ENCODE peak calls at places on chromosomes 3 and 15, in four cellular contexts. T is neural progenitor cell, P is T-cell, S is activated T-cell treated with anti-CD3 and anti-CD28 coated beads for 48 hours. H is an unnamed sample.

GRCh38 chr3:58742239-58742638 is 75.7 kb upstream of the FAM3D start:
- DNase-seq in T (no peak), P (no peak), S (no peak), H (no peak)

GRCh38 chr3:36175113-36175812 is 205.0 kb upstream of the STAC start:
- DNase-seq in T (no peak), P (no peak), S (no peak), H (no peak)

GRCh38 chr3:30203301-30203700 is 403.1 kb upstream of the TGFBR2 start:
- DNase-seq in T (no peak), P (no peak), S (no peak), H (no peak)

GRCh38 chr3:68088216-68088615 is 433.8 kb upstream of the SUCLG2 start:
- DNase-seq in T (no peak), P (peak), S (no peak), H (peak)

GRCh38 chr3:129305592-129306091 is 27.0 kb downstream of the HMCES start:
- DNase-seq in T (peak), P (peak), S (no peak), H (no peak)

GRCh38 chr15:66730168-66731014 is 28.4 kb downstream of the SMAD6 start:
- DNase-seq in T (no peak), P (no peak), S (no peak), H (no peak)

GRCh38 chr3:10363935-10364334 is 43.0 kb upstream of the SEC13 start:
- DNase-seq in T (no peak), P (no peak), S (no peak), H (no peak)

GRCh38 chr3:4356225-4356540 is 53.0 kb downstream of the SETMAR start:
- DNase-seq in T (no peak), P (no peak), S (no peak), H (no peak)

GRCh38 chr3:132283440-132283839 is 33.8 kb upstream of the ACP3 start:
- DNase-seq in T (no peak), P (no peak), S (no peak), H (no peak)

GRCh38 chr3:32412887-32413286 is 21.2 kb downstream of the CMTM7 start:
- DNase-seq in T (no peak), P (no peak), S (no peak), H (no peak)

GRCh38 chr15:80234883-80235282 is 17.1 kb downstream of the CTXND1 start:
- DNase-seq in T (peak), P (peak), S (peak), H (peak)

GRCh38 chr15:51382787-51383186 is 41.3 kb downstream of the GLDN start:
- DNase-seq in T (peak), P (no peak), S (no peak), H (no peak)

GRCh38 chr15:34581043-34581365 is 2.4 kb downstream of the GOLGA8B start:
- DNase-seq in T (no peak), P (no peak), S (no peak), H (no peak)

GRCh38 chr3:94967196-94967595 is 904.3 kb downstream of the NSUN3 start:
- DNase-seq in T (no peak), P (no peak), S (no peak), H (no peak)

GRCh38 chr3:73719413-73719831 is 94.7 kb upstream of the PDZRN3 start:
- DNase-seq in T (no peak), P (no peak), S (no peak), H (no peak)

GRCh38 chr15:85142324-85142723 is 160.7 kb downstream of the PDE8A start:
- DNase-seq in T (no peak), P (no peak), S (no peak), H (no peak)

GRCh38 chr3:16467368-16467767 is 46.1 kb downstream of the RFTN1 start:
- DNase-seq in T (no peak), P (peak), S (peak), H (peak)

GRCh38 chr15:40944510-40945296 is 8.6 kb upstream of the CHAC1 start:
- DNase-seq in T (no peak), P (no peak), S (no peak), H (no peak)

GRCh38 chr3:159586587-159587202 is 401.9 kb upstream of the IL12A start:
- DNase-seq in T (peak), P (no peak), S (no peak), H (no peak)

GRCh38 chr15:88484781-88485246 is 17.3 kb downstream of the MRPS11 start:
- DNase-seq in T (peak), P (no peak), S (no peak), H (no peak)

GRCh38 chr3:12962292-12962691 is 110.9 kb downstream of the IQSEC1 start:
- DNase-seq in T (no peak), P (no peak), S (no peak), H (no peak)

GRCh38 chr3:118736107-118736506 is 298.5 kb downstream of the IGSF11 start:
- DNase-seq in T (no peak), P (no peak), S (no peak), H (no peak)

GRCh38 chr3:16309558-16309957 is 44.5 kb downstream of the OXNAD1 start:
- DNase-seq in T (no peak), P (peak), S (no peak), H (peak)

GRCh38 chr15:74375303-74375693 is 7.9 kb upstream of the CYP11A1 start:
- DNase-seq in T (peak), P (peak), S (peak), H (peak)

GRCh38 chr15:20659265-20659664 is 117.7 kb upstream of the GOLGA6L6 start:
- DNase-seq in T (no peak), P (no peak), S (no peak), H (no peak)

GRCh38 chr15:63628123-63628822 is 31.1 kb downstream of the FBXL22 start:
- DNase-seq in T (no peak), P (no peak), S (no peak), H (no peak)

GRCh38 chr3:126353694-126354321 is 3.4 kb downstream of the KLF15 start:
- DNase-seq in T (no peak), P (no peak), S (no peak), H (no peak)

GRCh38 chr15:94749848-94750617 is 518.7 kb downstream of the MCTP2 start:
- DNase-seq in T (no peak), P (no peak), S (no peak), H (no peak)

GRCh38 chr3:171825222-171825828 is 15.0 kb upstream of the PLD1 start:
- DNase-seq in T (no peak), P (no peak), S (no peak), H (no peak)

GRCh38 chr3:107323723-107324122 is 53.5 kb upstream of the CCDC54 start:
- DNase-seq in T (no peak), P (no peak), S (no peak), H (no peak)

H was measured in effector memory CD8-positive, alpha-beta T cell.